ENCODE peak calls at places on chromosomes 2 and 18, in six cellular contexts. Q, X, C, E, G and Z are unnamed samples.

GRCh38 chr2:120510751-120511395 is 164.9 kb downstream of the INHBB start:
- DNase-seq in E (no peak), Q (no peak), C (no peak), G (no peak), X (no peak), Z (no peak)

GRCh38 chr2:43424262-43425207 is 171.3 kb downstream of the THADA start:
- DNase-seq in X (no peak), C (no peak), Q (no peak), E (no peak), G (no peak), Z (no peak)

GRCh38 chr2:43152711-43153627 is 73.4 kb downstream of the ZFP36L2 start:
- DNase-seq in X (peak), Q (peak), E (no peak), C (no peak), G (no peak), Z (no peak)

GRCh38 chr18:2846638-2847340 is at the start of gene EMILIN2:
- DNase-seq in G (no peak), X (peak), E (peak), C (peak), Q (peak), Z (no peak)

GRCh38 chr18:22640281-22640842 is 222.6 kb upstream of the CTAGE1 start:
- DNase-seq in E (no peak), X (no peak), G (no peak), C (no peak), Q (no peak), Z (no peak)

GRCh38 chr2:233252227-233252626 is 754 bp downstream of the ATG16L1 start:
- DNase-seq in G (no peak), C (no peak), X (no peak), E (no peak), Q (no peak), Z (no peak)

GRCh38 chr18:48825101-48825745 is 125.5 kb downstream of the SMAD7 start:
- DNase-seq in G (no peak), C (no peak), Q (no peak), E (no peak), X (no peak), Z (no peak)

GRCh38 chr2:120421126-120421829 is 75.3 kb downstream of the INHBB start:
- DNase-seq in G (no peak), C (no peak), E (no peak), X (no peak), Q (no peak), Z (no peak)

GRCh38 chr2:101124684-101125366 is 26.4 kb downstream of the TBC1D8 start:
- DNase-seq in C (no peak), Q (peak), G (no peak), X (no peak), E (no peak), Z (no peak)

GRCh38 chr2:36561223-36561944 is 36.6 kb downstream of the FEZ2 start:
- DNase-seq in C (no peak), X (no peak), Q (no peak), G (peak), E (no peak), Z (no peak)

GRCh38 chr2:172551266-172551665 is 4.6 kb upstream of the PDK1 start:
- DNase-seq in Q (no peak), X (no peak), G (no peak), C (no peak), E (no peak), Z (no peak)

GRCh38 chr2:68404901-68405799 is 40.1 kb downstream of the PLEK start:
- DNase-seq in Q (no peak), C (no peak), X (no peak), E (no peak), G (no peak), Z (no peak)

GRCh38 chr2:54438271-54438670 is 17.9 kb upstream of the SPTBN1 start:
- DNase-seq in E (no peak), G (no peak), X (no peak), C (no peak), Q (peak), Z (no peak)

GRCh38 chr2:54859997-54860701 is 136.7 kb downstream of the EML6 start:
- DNase-seq in X (no peak), C (no peak), E (no peak), Q (no peak), G (no peak), Z (no peak)

GRCh38 chr18:79469751-79470150 is 74.0 kb downstream of the NFATC1 start:
- DNase-seq in Q (no peak), G (no peak), E (no peak), C (no peak), X (no peak), Z (no peak)